ENCODE peak calls at places on chromosomes 3 and 15, in nine cellular contexts. One of them, this sample, is unnamed.

GRCh38 chr3:120569224-120569915 is 26.8 kb upstream of the NDUFB4 start:
- DNase-seq in A549: no peak
- DNase-seq in GM06990: no peak
- DNase-seq in epithelial cell of esophagus: peak
- DNase-seq in tibial nerve: no peak
- DNase-seq in small intestine: no peak
- DNase-seq in dorsolateral prefrontal cortex: no peak
- DNase-seq in cardiac fibroblast: no peak
- DNase-seq in bronchial epithelial cell: peak
- DNase-seq in this sample: no peak

GRCh38 chr15:93460717-93461116 is 371.7 kb upstream of the RGMA start:
- DNase-seq in A549: no peak
- DNase-seq in GM06990: no peak
- DNase-seq in epithelial cell of esophagus: no peak
- DNase-seq in tibial nerve: no peak
- DNase-seq in small intestine: no peak
- DNase-seq in dorsolateral prefrontal cortex: no peak
- DNase-seq in cardiac fibroblast: no peak
- DNase-seq in bronchial epithelial cell: peak
- DNase-seq in this sample: no peak

GRCh38 chr3:23620616-23621015 is 185.1 kb upstream of the UBE2E1 start:
- DNase-seq in A549: no peak
- DNase-seq in GM06990: no peak
- DNase-seq in epithelial cell of esophagus: peak
- DNase-seq in tibial nerve: no peak
- DNase-seq in small intestine: no peak
- DNase-seq in dorsolateral prefrontal cortex: no peak
- DNase-seq in cardiac fibroblast: no peak
- DNase-seq in bronchial epithelial cell: peak
- DNase-seq in this sample: no peak

GRCh38 chr3:185405243-185405642 is 42.3 kb downstream of the MAP3K13 start:
- DNase-seq in A549: no peak
- DNase-seq in GM06990: no peak
- DNase-seq in epithelial cell of esophagus: peak
- DNase-seq in tibial nerve: no peak
- DNase-seq in small intestine: no peak
- DNase-seq in dorsolateral prefrontal cortex: no peak
- DNase-seq in cardiac fibroblast: no peak
- DNase-seq in bronchial epithelial cell: peak
- DNase-seq in this sample: no peak

GRCh38 chr15:78037328-78037727 is 40.2 kb downstream of the TBC1D2B start:
- DNase-seq in A549: no peak
- DNase-seq in GM06990: no peak
- DNase-seq in epithelial cell of esophagus: no peak
- DNase-seq in tibial nerve: no peak
- DNase-seq in small intestine: no peak
- DNase-seq in dorsolateral prefrontal cortex: no peak
- DNase-seq in cardiac fibroblast: no peak
- DNase-seq in bronchial epithelial cell: no peak
- DNase-seq in this sample: no peak

GRCh38 chr15:71790081-71790480 is 20.3 kb upstream of the NR2E3 start:
- DNase-seq in A549: no peak
- DNase-seq in GM06990: no peak
- DNase-seq in epithelial cell of esophagus: peak
- DNase-seq in tibial nerve: no peak
- DNase-seq in small intestine: peak
- DNase-seq in dorsolateral prefrontal cortex: no peak
- DNase-seq in cardiac fibroblast: peak
- DNase-seq in bronchial epithelial cell: peak
- DNase-seq in this sample: no peak

GRCh38 chr3:156605686-156606605 is 51.0 kb upstream of the SSR3 start:
- DNase-seq in A549: no peak
- DNase-seq in GM06990: peak
- DNase-seq in epithelial cell of esophagus: peak
- DNase-seq in tibial nerve: no peak
- DNase-seq in small intestine: peak
- DNase-seq in dorsolateral prefrontal cortex: no peak
- DNase-seq in cardiac fibroblast: peak
- DNase-seq in bronchial epithelial cell: peak
- DNase-seq in this sample: peak

GRCh38 chr3:185145511-185145910 is 7.3 kb downstream of the C3orf70 start:
- DNase-seq in A549: no peak
- DNase-seq in GM06990: no peak
- DNase-seq in epithelial cell of esophagus: no peak
- DNase-seq in tibial nerve: no peak
- DNase-seq in small intestine: no peak
- DNase-seq in dorsolateral prefrontal cortex: no peak
- DNase-seq in cardiac fibroblast: no peak
- DNase-seq in bronchial epithelial cell: no peak
- DNase-seq in this sample: no peak

GRCh38 chr3:51985971-51986947 is 2.9 kb downstream of the ACY1 start:
- DNase-seq in A549: no peak
- DNase-seq in GM06990: no peak
- DNase-seq in epithelial cell of esophagus: no peak
- DNase-seq in tibial nerve: no peak
- DNase-seq in small intestine: peak
- DNase-seq in dorsolateral prefrontal cortex: no peak
- DNase-seq in cardiac fibroblast: no peak
- DNase-seq in bronchial epithelial cell: no peak
- DNase-seq in this sample: no peak

GRCh38 chr15:80059786-80060489 is 462 bp downstream of the ZFAND6 start:
- DNase-seq in A549: peak
- DNase-seq in GM06990: no peak
- DNase-seq in epithelial cell of esophagus: peak
- DNase-seq in tibial nerve: no peak
- DNase-seq in small intestine: peak
- DNase-seq in dorsolateral prefrontal cortex: peak
- DNase-seq in cardiac fibroblast: no peak
- DNase-seq in bronchial epithelial cell: no peak
- DNase-seq in this sample: no peak

GRCh38 chr15:53843869-53844569 is 84.6 kb upstream of the WDR72 start:
- DNase-seq in A549: no peak
- DNase-seq in GM06990: no peak
- DNase-seq in epithelial cell of esophagus: no peak
- DNase-seq in tibial nerve: no peak
- DNase-seq in small intestine: peak
- DNase-seq in dorsolateral prefrontal cortex: no peak
- DNase-seq in cardiac fibroblast: no peak
- DNase-seq in bronchial epithelial cell: no peak
- DNase-seq in this sample: no peak

GRCh38 chr3:150365132-150365604 is 42.9 kb upstream of the TSC22D2 start:
- DNase-seq in A549: no peak
- DNase-seq in GM06990: no peak
- DNase-seq in epithelial cell of esophagus: peak
- DNase-seq in tibial nerve: no peak
- DNase-seq in small intestine: no peak
- DNase-seq in dorsolateral prefrontal cortex: no peak
- DNase-seq in cardiac fibroblast: peak
- DNase-seq in bronchial epithelial cell: peak
- DNase-seq in this sample: peak

GRCh38 chr3:80439490-80439889 is 671.7 kb upstream of the ROBO1 start:
- DNase-seq in A549: no peak
- DNase-seq in GM06990: no peak
- DNase-seq in epithelial cell of esophagus: no peak
- DNase-seq in tibial nerve: no peak
- DNase-seq in small intestine: no peak
- DNase-seq in dorsolateral prefrontal cortex: no peak
- DNase-seq in cardiac fibroblast: no peak
- DNase-seq in bronchial epithelial cell: no peak
- DNase-seq in this sample: no peak

GRCh38 chr3:156469456-156469855 is 85.5 kb downstream of the SSR3 start:
- DNase-seq in A549: no peak
- DNase-seq in GM06990: no peak
- DNase-seq in epithelial cell of esophagus: no peak
- DNase-seq in tibial nerve: no peak
- DNase-seq in small intestine: no peak
- DNase-seq in dorsolateral prefrontal cortex: no peak
- DNase-seq in cardiac fibroblast: no peak
- DNase-seq in bronchial epithelial cell: no peak
- DNase-seq in this sample: no peak

GRCh38 chr15:75776075-75776443 is 63.4 kb upstream of the CSPG4 start:
- DNase-seq in A549: no peak
- DNase-seq in GM06990: no peak
- DNase-seq in epithelial cell of esophagus: peak
- DNase-seq in tibial nerve: no peak
- DNase-seq in small intestine: no peak
- DNase-seq in dorsolateral prefrontal cortex: no peak
- DNase-seq in cardiac fibroblast: peak
- DNase-seq in bronchial epithelial cell: peak
- DNase-seq in this sample: peak

GRCh38 chr3:64138046-64138445 is 87.2 kb downstream of the PRICKLE2 start:
- DNase-seq in A549: no peak
- DNase-seq in GM06990: no peak
- DNase-seq in epithelial cell of esophagus: peak
- DNase-seq in tibial nerve: no peak
- DNase-seq in small intestine: no peak
- DNase-seq in dorsolateral prefrontal cortex: no peak
- DNase-seq in cardiac fibroblast: peak
- DNase-seq in bronchial epithelial cell: no peak
- DNase-seq in this sample: no peak

GRCh38 chr15:91252756-91253155 is 152.7 kb downstream of the SV2B start:
- DNase-seq in A549: no peak
- DNase-seq in GM06990: no peak
- DNase-seq in epithelial cell of esophagus: no peak
- DNase-seq in tibial nerve: no peak
- DNase-seq in small intestine: no peak
- DNase-seq in dorsolateral prefrontal cortex: no peak
- DNase-seq in cardiac fibroblast: no peak
- DNase-seq in bronchial epithelial cell: no peak
- DNase-seq in this sample: no peak

GRCh38 chr3:188299068-188299467 is 145.1 kb downstream of the LPP start:
- DNase-seq in A549: no peak
- DNase-seq in GM06990: no peak
- DNase-seq in epithelial cell of esophagus: no peak
- DNase-seq in tibial nerve: no peak
- DNase-seq in small intestine: no peak
- DNase-seq in dorsolateral prefrontal cortex: no peak
- DNase-seq in cardiac fibroblast: no peak
- DNase-seq in bronchial epithelial cell: no peak
- DNase-seq in this sample: no peak

GRCh38 chr15:28184166-28184565 is 85.1 kb upstream of the OCA2 start:
- DNase-seq in A549: no peak
- DNase-seq in GM06990: no peak
- DNase-seq in epithelial cell of esophagus: no peak
- DNase-seq in tibial nerve: no peak
- DNase-seq in small intestine: no peak
- DNase-seq in dorsolateral prefrontal cortex: no peak
- DNase-seq in cardiac fibroblast: peak
- DNase-seq in bronchial epithelial cell: no peak
- DNase-seq in this sample: no peak
- H3K4me3 ChIP-seq in A549: no peak
- H3K4me3 ChIP-seq in GM06990: no peak
- H3K4me3 ChIP-seq in epithelial cell of esophagus: no peak
- H3K4me3 ChIP-seq in tibial nerve: no peak
- H3K4me3 ChIP-seq in small intestine: no peak
- H3K4me3 ChIP-seq in dorsolateral prefrontal cortex: no peak
- H3K4me3 ChIP-seq in cardiac fibroblast: no peak
- H3K4me3 ChIP-seq in bronchial epithelial cell: no peak
- H3K4me3 ChIP-seq in this sample: no peak

GRCh38 chr15:23447107-23447500 is at the start of gene GOLGA6L2:
- DNase-seq in A549: no peak
- DNase-seq in GM06990: no peak
- DNase-seq in epithelial cell of esophagus: no peak
- DNase-seq in tibial nerve: no peak
- DNase-seq in small intestine: no peak
- DNase-seq in dorsolateral prefrontal cortex: no peak
- DNase-seq in cardiac fibroblast: no peak
- DNase-seq in bronchial epithelial cell: no peak
- DNase-seq in this sample: no peak

GRCh38 chr15:23446215-23447106 is 582 bp downstream of the GOLGA6L2 start:
- DNase-seq in A549: no peak
- DNase-seq in GM06990: no peak
- DNase-seq in epithelial cell of esophagus: no peak
- DNase-seq in tibial nerve: no peak
- DNase-seq in small intestine: no peak
- DNase-seq in dorsolateral prefrontal cortex: no peak
- DNase-seq in cardiac fibroblast: no peak
- DNase-seq in bronchial epithelial cell: no peak
- DNase-seq in this sample: no peak

GRCh38 chr15:23440596-23440995 is 6.4 kb downstream of the GOLGA6L2 start:
- DNase-seq in A549: no peak
- DNase-seq in GM06990: no peak
- DNase-seq in epithelial cell of esophagus: no peak
- DNase-seq in tibial nerve: no peak
- DNase-seq in small intestine: no peak
- DNase-seq in dorsolateral prefrontal cortex: no peak
- DNase-seq in cardiac fibroblast: no peak
- DNase-seq in bronchial epithelial cell: no peak
- DNase-seq in this sample: no peak

GRCh38 chr15:23441204-23441603 is 5.8 kb downstream of the GOLGA6L2 start:
- DNase-seq in A549: no peak
- DNase-seq in GM06990: no peak
- DNase-seq in epithelial cell of esophagus: no peak
- DNase-seq in tibial nerve: no peak
- DNase-seq in small intestine: no peak
- DNase-seq in dorsolateral prefrontal cortex: no peak
- DNase-seq in cardiac fibroblast: no peak
- DNase-seq in bronchial epithelial cell: no peak
- DNase-seq in this sample: no peak

DNA sequence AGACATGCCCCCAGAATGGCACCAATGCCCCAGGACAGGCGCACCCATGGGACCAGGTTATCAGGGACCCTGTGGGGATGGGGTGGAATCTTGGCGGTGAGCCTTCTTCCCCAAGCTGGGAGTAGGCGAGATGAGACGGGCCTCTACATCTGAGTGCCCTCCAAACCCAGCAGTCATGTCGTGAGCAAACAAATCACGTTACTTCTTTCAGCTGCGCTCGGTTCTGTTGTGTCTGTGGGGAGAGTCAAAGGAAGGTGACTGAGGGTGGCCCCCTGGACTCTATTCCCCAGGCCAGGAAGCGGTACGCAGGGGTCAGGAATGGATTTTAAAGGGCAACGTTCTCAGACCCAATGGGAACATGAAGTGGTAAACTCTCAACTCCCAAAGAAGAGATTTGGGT is 2.8 kb downstream of the GOLGA6L2 start:
- DNase-seq in A549: no peak
- DNase-seq in GM06990: no peak
- DNase-seq in epithelial cell of esophagus: no peak
- DNase-seq in tibial nerve: no peak
- DNase-seq in small intestine: no peak
- DNase-seq in dorsolateral prefrontal cortex: no peak
- DNase-seq in cardiac fibroblast: no peak
- DNase-seq in bronchial epithelial cell: no peak
- DNase-seq in this sample: no peak
- H3K4me3 ChIP-seq in A549: no peak
- H3K4me3 ChIP-seq in GM06990: no peak
- H3K4me3 ChIP-seq in epithelial cell of esophagus: no peak
- H3K4me3 ChIP-seq in tibial nerve: no peak
- H3K4me3 ChIP-seq in small intestine: no peak
- H3K4me3 ChIP-seq in dorsolateral prefrontal cortex: no peak
- H3K4me3 ChIP-seq in cardiac fibroblast: no peak
- H3K4me3 ChIP-seq in bronchial epithelial cell: no peak
- H3K4me3 ChIP-seq in this sample: no peak

GRCh38 chr3:48662140-48662752 is 440 bp downstream of the CELSR3 start:
- DNase-seq in A549: no peak
- DNase-seq in GM06990: no peak
- DNase-seq in epithelial cell of esophagus: no peak
- DNase-seq in tibial nerve: no peak
- DNase-seq in small intestine: no peak
- DNase-seq in dorsolateral prefrontal cortex: peak
- DNase-seq in cardiac fibroblast: no peak
- DNase-seq in bronchial epithelial cell: no peak
- DNase-seq in this sample: no peak
- H3K4me3 ChIP-seq in A549: peak
- H3K4me3 ChIP-seq in GM06990: no peak
- H3K4me3 ChIP-seq in epithelial cell of esophagus: peak
- H3K4me3 ChIP-seq in tibial nerve: peak
- H3K4me3 ChIP-seq in small intestine: peak
- H3K4me3 ChIP-seq in dorsolateral prefrontal cortex: peak
- H3K4me3 ChIP-seq in cardiac fibroblast: peak
- H3K4me3 ChIP-seq in bronchial epithelial cell: peak
- H3K4me3 ChIP-seq in this sample: peak

GRCh38 chr3:53274938-53275666 is 19.3 kb upstream of the TKT start:
- DNase-seq in A549: no peak
- DNase-seq in GM06990: no peak
- DNase-seq in epithelial cell of esophagus: no peak
- DNase-seq in tibial nerve: no peak
- DNase-seq in small intestine: no peak
- DNase-seq in dorsolateral prefrontal cortex: no peak
- DNase-seq in cardiac fibroblast: no peak
- DNase-seq in bronchial epithelial cell: no peak
- DNase-seq in this sample: no peak
- H3K4me3 ChIP-seq in A549: no peak
- H3K4me3 ChIP-seq in GM06990: no peak
- H3K4me3 ChIP-seq in epithelial cell of esophagus: no peak
- H3K4me3 ChIP-seq in tibial nerve: no peak
- H3K4me3 ChIP-seq in small intestine: no peak
- H3K4me3 ChIP-seq in dorsolateral prefrontal cortex: no peak
- H3K4me3 ChIP-seq in cardiac fibroblast: no peak
- H3K4me3 ChIP-seq in bronchial epithelial cell: no peak
- H3K4me3 ChIP-seq in this sample: no peak